ENCODE peak calls at places on chromosomes 16 and 17, in five cellular contexts. R is mucosa of descending colon, F is GM06990, H is OCI-LY7, C is astrocyte of the spinal cord. V is an unnamed sample.

GRCh38 chr17:77011173-77012011 is 129.4 kb upstream of the SEC14L1 start:
- DNase-seq in C (peak; percentile 49), F (no peak), H (peak; percentile 85), R (no peak), V (peak; percentile 55)

GRCh38 chr17:67260051-67260987 is 15.3 kb upstream of the HELZ start:
- DNase-seq in C (peak; percentile 74), H (no peak), F (no peak), R (no peak), V (no peak)

GRCh38 chr16:55175389-55175788 is 148.6 kb upstream of the IRX6 start:
- DNase-seq in C (no peak), F (no peak), R (no peak), H (no peak), V (no peak)

GRCh38 chr17:34820922-34821321 is 140.3 kb downstream of the CCT6B start:
- DNase-seq in F (no peak), C (no peak), H (no peak), R (no peak), V (no peak)

GRCh38 chr17:68238894-68239293 is 8.9 kb upstream of the AMZ2 start:
- DNase-seq in R (no peak), C (no peak), H (peak; percentile 63), F (no peak), V (no peak)

GRCh38 chr17:6670999-6671398 is 19.4 kb downstream of the C17orf100 start:
- DNase-seq in H (no peak), F (no peak), R (no peak), C (no peak), V (no peak)

GRCh38 chr16:80976946-80977345 is 29.7 kb downstream of the CMC2 start:
- DNase-seq in C (no peak), R (no peak), H (no peak), F (no peak), V (no peak)

GRCh38 chr17:29633886-29634285 is 11.2 kb upstream of the CORO6 start:
- DNase-seq in H (no peak), F (no peak), R (no peak), C (no peak), V (no peak)

GRCh38 chr16:91484-91883 is 13.5 kb downstream of the MPG start:
- DNase-seq in F (no peak), H (no peak), R (no peak), C (peak; percentile 72), V (no peak)

GRCh38 chr16:58459344-58460218 is 40.4 kb upstream of the NDRG4 start:
- DNase-seq in F (no peak), R (no peak), H (no peak), C (peak; percentile 36), V (no peak)

GRCh38 chr16:7509919-7510705 is 177.5 kb downstream of the RBFOX1 start:
- DNase-seq in F (no peak), C (no peak), H (no peak), R (no peak), V (no peak)

GRCh38 chr16:1150511-1150982 is 2.4 kb upstream of the CACNA1H start:
- DNase-seq in F (peak; percentile 46), H (peak; percentile 15), C (peak; percentile 19), R (no peak), V (no peak)

GRCh38 chr16:15949210-15950166 is at the start of gene ABCC1:
- DNase-seq in C (no peak), H (peak; percentile 74), R (peak; percentile 70), F (peak; percentile 65), V (peak; percentile 18)

GRCh38 chr16:48101069-48101674 is 54.6 kb downstream of the ABCC12 start:
- DNase-seq in F (peak; percentile 41), H (no peak), C (peak; percentile 43), R (no peak), V (no peak)

GRCh38 chr17:62735027-62735651 is 73.0 kb downstream of the MARCHF10 start:
- DNase-seq in R (no peak), C (no peak), H (no peak), F (no peak), V (no peak)

GRCh38 chr17:68627956-68628355 is 26.8 kb upstream of the FAM20A start:
- DNase-seq in F (no peak), C (no peak), H (no peak), R (no peak), V (no peak)

GRCh38 chr16:19094542-19095365 is 19.0 kb upstream of the ITPRIPL2 start:
- DNase-seq in F (no peak), R (no peak), H (peak; percentile 62), C (no peak), V (no peak)

GRCh38 chr17:20105539-20106291 is 96.6 kb downstream of the SPECC1 start:
- DNase-seq in C (no peak), R (no peak), F (no peak), H (no peak), V (no peak)

GRCh38 chr16:53129281-53130192 is 74.7 kb downstream of the CHD9 start:
- DNase-seq in F (no peak), C (peak; percentile 65), R (no peak), H (peak; percentile 17), V (no peak)

GRCh38 chr16:30570621-30571443 is 682 bp downstream of the ZNF688 start:
- DNase-seq in C (peak; percentile 31), F (no peak), R (peak; percentile 57), H (no peak), V (peak; percentile 23)

GRCh38 chr17:2563061-2563460 is 30.4 kb upstream of the PAFAH1B1 start:
- DNase-seq in R (no peak), C (no peak), F (no peak), H (no peak), V (no peak)

GRCh38 chr17:66733759-66734158 is 101.2 kb upstream of the CACNG5 start:
- DNase-seq in R (no peak), H (no peak), F (no peak), C (no peak), V (no peak)

GRCh38 chr17:36498155-36498554 is 11.7 kb downstream of the ZNHIT3 start:
- DNase-seq in F (no peak), R (no peak), C (no peak), H (no peak), V (no peak)

GRCh38 chr16:69338557-69339288 is 641 bp downstream of the COG8 start:
- DNase-seq in R (no peak), C (no peak), F (no peak), H (no peak), V (no peak)

GRCh38 chr17:38730526-38731379 is 612 bp downstream of the CISD3 start:
- DNase-seq in F (peak; percentile 46), H (peak; percentile 25), R (peak; percentile 94), C (peak; percentile 49), V (no peak)

GRCh38 chr16:5706206-5706605 is 608.6 kb upstream of the EEF2KMT start:
- DNase-seq in C (no peak), R (no peak), F (no peak), H (no peak), V (no peak)

GRCh38 chr16:57628008-57628781 is at the start of gene ADGRG1:
- DNase-seq in F (no peak), C (peak; percentile 94), H (no peak), R (peak; percentile 67), V (peak; percentile 56)

GRCh38 chr16:83554096-83554495 is 253.7 kb upstream of the HSBP1 start:
- DNase-seq in H (no peak), C (no peak), R (no peak), F (no peak), V (no peak)

GRCh38 chr17:14704121-14704520 is 403.2 kb downstream of the HS3ST3B1 start:
- DNase-seq in C (no peak), H (no peak), F (no peak), R (no peak), V (no peak)

GRCh38 chr17:80671039-80671822 is 126.6 kb downstream of the RPTOR start:
- DNase-seq in R (no peak), H (no peak), F (no peak), C (no peak), V (no peak)

GRCh38 chr17:40604327-40605080 is 39.2 kb upstream of the CCR7 start:
- DNase-seq in H (no peak), R (no peak), F (no peak), C (no peak), V (no peak)
- TF ChIP-seq CTCF in H (no peak), R (no peak), F (no peak), C (no peak), V (no peak)

GRCh38 chr17:53950858-53951250 is 128.1 kb downstream of the KIF2B start:
- DNase-seq in H (no peak), C (no peak), F (no peak), R (no peak), V (no peak)

GRCh38 chr17:53948323-53948722 is 125.6 kb downstream of the KIF2B start:
- DNase-seq in C (no peak), R (no peak), H (no peak), F (no peak), V (no peak)

GRCh38 chr17:53949473-53950090 is 126.9 kb downstream of the KIF2B start:
- DNase-seq in F (no peak), C (no peak), R (no peak), H (no peak), V (no peak)

GRCh38 chr17:53950207-53950857 is 127.6 kb downstream of the KIF2B start:
- DNase-seq in F (no peak), C (no peak), H (peak; percentile 12), R (no peak), V (no peak)
- TF ChIP-seq CTCF in F (no peak), C (no peak), H (peak; percentile 64), R (no peak), V (peak; percentile 38)

GRCh38 chr16:56616608-56617211 is 8.3 kb downstream of the MT2A start:
- DNase-seq in C (no peak), R (no peak), F (no peak), H (no peak), V (no peak)

GRCh38 chr16:56611281-56611833 is 3.0 kb downstream of the MT2A start:
- DNase-seq in H (no peak), F (no peak), C (peak; percentile 34), R (no peak), V (no peak)

GRCh38 chr16:56614549-56614991 is 6.2 kb downstream of the MT2A start:
- DNase-seq in C (peak; percentile 80), H (no peak), F (no peak), R (no peak), V (no peak)

GRCh38 chr16:56615353-56615752 is 7.0 kb downstream of the MT2A start:
- DNase-seq in C (no peak), R (no peak), H (no peak), F (no peak), V (no peak)

DNA sequence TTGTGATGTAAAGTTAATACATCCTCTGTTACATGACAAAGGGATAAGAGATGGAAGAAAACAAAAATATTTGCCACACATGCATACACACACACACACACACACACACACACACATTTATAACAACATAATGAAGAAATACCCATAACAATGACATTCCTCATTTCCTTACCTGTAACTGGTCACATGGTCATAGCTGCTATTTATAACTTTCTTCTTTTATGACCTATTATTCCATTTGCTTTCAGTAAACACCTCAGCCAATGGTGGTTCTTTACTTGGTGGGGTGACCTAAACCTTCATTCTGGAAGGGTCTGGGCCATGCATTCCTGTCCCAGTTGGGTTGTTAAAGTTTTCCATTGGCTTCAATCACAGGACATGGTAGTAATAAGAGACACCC is 5.3 kb downstream of the MT2A start:
- DNase-seq in H (no peak), C (no peak), F (no peak), R (no peak), V (no peak)
- TF ChIP-seq CTCF in H (no peak), C (no peak), F (no peak), R (no peak), V (no peak)

GRCh38 chr16:70644763-70645597 is 1.4 kb upstream of the IL34 start:
- DNase-seq in C (no peak), F (no peak), H (peak; percentile 24), R (no peak), V (no peak)
- TF ChIP-seq CTCF in C (no peak), F (peak; percentile 15), H (peak; percentile 58), R (no peak), V (no peak)

V was measured in neural crest cell.